ENCODE peak calls at places on chromosomes 5 and 9, in five cellular contexts. One of them, this sample, is unnamed.

GRCh38 chr5:71873202-71873601 is 154.1 kb downstream of the CARTPT start:
- DNase-seq in HCT116: no peak
- DNase-seq in right atrium auricular region: no peak
- DNase-seq in kidney epithelial cell: no peak
- DNase-seq in lower leg skin: no peak
- DNase-seq in this sample: no peak

GRCh38 chr5:27727254-27727653 is 688.9 kb upstream of the CDH9 start:
- DNase-seq in kidney epithelial cell: no peak
- DNase-seq in HCT116: no peak
- DNase-seq in right atrium auricular region: no peak
- DNase-seq in lower leg skin: no peak
- DNase-seq in this sample: no peak

GRCh38 chr9:85741112-85741874 is 461 bp downstream of the AGTPBP1 start:
- DNase-seq in kidney epithelial cell: no peak
- DNase-seq in HCT116: no peak
- DNase-seq in right atrium auricular region: no peak
- DNase-seq in lower leg skin: peak; percentile 28
- DNase-seq in this sample: peak; percentile 47

GRCh38 chr5:175317872-175318271 is 126.1 kb downstream of the DRD1 start:
- DNase-seq in right atrium auricular region: no peak
- DNase-seq in kidney epithelial cell: no peak
- DNase-seq in lower leg skin: no peak
- DNase-seq in HCT116: no peak
- DNase-seq in this sample: no peak

GRCh38 chr9:137240321-137240840 is 706 bp upstream of the TUBB4B start:
- DNase-seq in HCT116: no peak
- DNase-seq in kidney epithelial cell: no peak
- DNase-seq in lower leg skin: peak; percentile 68
- DNase-seq in right atrium auricular region: peak; percentile 76
- DNase-seq in this sample: peak; percentile 46

GRCh38 chr5:5192681-5193080 is 52.6 kb downstream of the ADAMTS16 start:
- DNase-seq in HCT116: no peak
- DNase-seq in right atrium auricular region: no peak
- DNase-seq in kidney epithelial cell: no peak
- DNase-seq in lower leg skin: no peak
- DNase-seq in this sample: no peak

GRCh38 chr5:180290568-180291233 is 1.2 kb downstream of the MAPK9 start:
- DNase-seq in kidney epithelial cell: no peak
- DNase-seq in right atrium auricular region: no peak
- DNase-seq in lower leg skin: no peak
- DNase-seq in HCT116: no peak
- DNase-seq in this sample: no peak

GRCh38 chr9:122374885-122375420 is 4.1 kb downstream of the PTGS1 start:
- DNase-seq in HCT116: no peak
- DNase-seq in right atrium auricular region: peak; percentile 84
- DNase-seq in kidney epithelial cell: no peak
- DNase-seq in lower leg skin: peak; percentile 49
- DNase-seq in this sample: no peak

GRCh38 chr5:82859439-82860140 is 217.6 kb downstream of the TMEM167A start:
- DNase-seq in lower leg skin: no peak
- DNase-seq in HCT116: no peak
- DNase-seq in right atrium auricular region: no peak
- DNase-seq in kidney epithelial cell: no peak
- DNase-seq in this sample: no peak

GRCh38 chr5:91288117-91288516 is 95.0 kb downstream of the ARRDC3 start:
- DNase-seq in kidney epithelial cell: no peak
- DNase-seq in HCT116: no peak
- DNase-seq in lower leg skin: no peak
- DNase-seq in right atrium auricular region: no peak
- DNase-seq in this sample: no peak

GRCh38 chr9:137070906-137071275 is 534 bp upstream of the SAPCD2 start:
- DNase-seq in HCT116: no peak
- DNase-seq in kidney epithelial cell: no peak
- DNase-seq in lower leg skin: no peak
- DNase-seq in right atrium auricular region: no peak
- DNase-seq in this sample: no peak

GRCh38 chr5:458547-459353 is 15.8 kb downstream of the EXOC3 start:
- DNase-seq in kidney epithelial cell: peak; percentile 75
- DNase-seq in right atrium auricular region: no peak
- DNase-seq in lower leg skin: no peak
- DNase-seq in HCT116: no peak
- DNase-seq in this sample: no peak

GRCh38 chr9:107749787-107750444 is 260.3 kb upstream of the KLF4 start:
- DNase-seq in lower leg skin: peak; percentile 93
- DNase-seq in kidney epithelial cell: peak; percentile 55
- DNase-seq in right atrium auricular region: peak; percentile 96
- DNase-seq in HCT116: peak; percentile 85
- DNase-seq in this sample: no peak

GRCh38 chr9:107239474-107239873 is 43.6 kb upstream of the RAD23B start:
- DNase-seq in HCT116: no peak
- DNase-seq in lower leg skin: no peak
- DNase-seq in right atrium auricular region: no peak
- DNase-seq in kidney epithelial cell: no peak
- DNase-seq in this sample: no peak

GRCh38 chr5:95725071-95725820 is 5.9 kb upstream of the RHOBTB3 start:
- DNase-seq in right atrium auricular region: no peak
- DNase-seq in HCT116: no peak
- DNase-seq in lower leg skin: no peak
- DNase-seq in kidney epithelial cell: no peak
- DNase-seq in this sample: no peak

GRCh38 chr9:130332384-130332926 is 66.9 kb downstream of the HMCN2 start:
- DNase-seq in kidney epithelial cell: no peak
- DNase-seq in HCT116: no peak
- DNase-seq in right atrium auricular region: no peak
- DNase-seq in lower leg skin: no peak
- DNase-seq in this sample: no peak

GRCh38 chr5:9350301-9350797 is 195.5 kb downstream of the SEMA5A start:
- DNase-seq in HCT116: no peak
- DNase-seq in lower leg skin: no peak
- DNase-seq in kidney epithelial cell: no peak
- DNase-seq in right atrium auricular region: no peak
- DNase-seq in this sample: no peak

GRCh38 chr5:165161204-165161603 is 1655.8 kb downstream of the MAT2B start:
- DNase-seq in HCT116: no peak
- DNase-seq in kidney epithelial cell: no peak
- DNase-seq in lower leg skin: no peak
- DNase-seq in right atrium auricular region: no peak
- DNase-seq in this sample: peak; percentile 16

GRCh38 chr9:135498381-135499126 is 1.9 kb upstream of the MRPS2 start:
- DNase-seq in lower leg skin: no peak
- DNase-seq in HCT116: no peak
- DNase-seq in right atrium auricular region: no peak
- DNase-seq in kidney epithelial cell: no peak
- DNase-seq in this sample: no peak

GRCh38 chr5:107808671-107809137 is 138.0 kb upstream of the EFNA5 start:
- DNase-seq in HCT116: no peak
- DNase-seq in kidney epithelial cell: no peak
- DNase-seq in lower leg skin: no peak
- DNase-seq in right atrium auricular region: no peak
- DNase-seq in this sample: peak; percentile 10

GRCh38 chr5:179623906-179624741 is 653 bp upstream of the HNRNPH1 start:
- DNase-seq in lower leg skin: no peak
- DNase-seq in HCT116: no peak
- DNase-seq in kidney epithelial cell: peak; percentile 34
- DNase-seq in right atrium auricular region: peak; percentile 70
- DNase-seq in this sample: no peak

GRCh38 chr5:132425009-132425937 is 55.8 kb downstream of the SLC22A5 start:
- DNase-seq in HCT116: no peak
- DNase-seq in lower leg skin: no peak
- DNase-seq in right atrium auricular region: peak; percentile 57
- DNase-seq in kidney epithelial cell: no peak
- DNase-seq in this sample: no peak

GRCh38 chr9:137605146-137606004 is at the start of gene ARRDC1:
- DNase-seq in HCT116: peak; percentile 89
- DNase-seq in lower leg skin: peak; percentile 91
- DNase-seq in kidney epithelial cell: peak; percentile 61
- DNase-seq in right atrium auricular region: peak; percentile 92
- DNase-seq in this sample: peak; percentile 86

GRCh38 chr5:140926903-140927573 is 939 bp downstream of the PCDHAC1 start:
- DNase-seq in right atrium auricular region: peak; percentile 62
- DNase-seq in HCT116: no peak
- DNase-seq in lower leg skin: no peak
- DNase-seq in kidney epithelial cell: no peak
- DNase-seq in this sample: peak; percentile 48

GRCh38 chr5:143153332-143154119 is 250.0 kb downstream of the NR3C1 start:
- DNase-seq in kidney epithelial cell: no peak
- DNase-seq in lower leg skin: peak; percentile 74
- DNase-seq in right atrium auricular region: peak; percentile 87
- DNase-seq in HCT116: no peak
- DNase-seq in this sample: no peak

GRCh38 chr5:132483101-132483500 is 7.5 kb downstream of the IRF1 start:
- DNase-seq in right atrium auricular region: no peak
- DNase-seq in lower leg skin: no peak
- DNase-seq in kidney epithelial cell: no peak
- DNase-seq in HCT116: no peak
- DNase-seq in this sample: no peak

GRCh38 chr9:75866273-75866871 is 24.1 kb upstream of the PCSK5 start:
- DNase-seq in kidney epithelial cell: no peak
- DNase-seq in lower leg skin: peak; percentile 49
- DNase-seq in HCT116: peak; percentile 48
- DNase-seq in right atrium auricular region: no peak
- DNase-seq in this sample: peak; percentile 56

GRCh38 chr5:90135979-90136378 is 273.6 kb downstream of the CETN3 start:
- DNase-seq in kidney epithelial cell: no peak
- DNase-seq in lower leg skin: no peak
- DNase-seq in right atrium auricular region: no peak
- DNase-seq in HCT116: no peak
- DNase-seq in this sample: peak; percentile 45

GRCh38 chr9:137034039-137034708 is 2.3 kb upstream of the FUT7 start:
- DNase-seq in HCT116: no peak
- DNase-seq in right atrium auricular region: no peak
- DNase-seq in lower leg skin: no peak
- DNase-seq in kidney epithelial cell: no peak
- DNase-seq in this sample: no peak

GRCh38 chr9:76530458-76531100 is 71.6 kb downstream of the GCNT1 start:
- DNase-seq in lower leg skin: no peak
- DNase-seq in HCT116: no peak
- DNase-seq in right atrium auricular region: no peak
- DNase-seq in kidney epithelial cell: no peak
- DNase-seq in this sample: no peak

GRCh38 chr5:27437594-27438200 is 399.3 kb upstream of the CDH9 start:
- DNase-seq in lower leg skin: no peak
- DNase-seq in kidney epithelial cell: peak; percentile 64
- DNase-seq in right atrium auricular region: no peak
- DNase-seq in HCT116: no peak
- DNase-seq in this sample: no peak

GRCh38 chr5:125478599-125478998 is 732.2 kb upstream of the ZNF608 start:
- DNase-seq in kidney epithelial cell: no peak
- DNase-seq in right atrium auricular region: no peak
- DNase-seq in lower leg skin: no peak
- DNase-seq in HCT116: no peak
- DNase-seq in this sample: no peak

GRCh38 chr5:54480296-54480695 is 24.8 kb downstream of the HSPB3 start:
- DNase-seq in kidney epithelial cell: no peak
- DNase-seq in lower leg skin: no peak
- DNase-seq in HCT116: no peak
- DNase-seq in right atrium auricular region: no peak
- DNase-seq in this sample: no peak

GRCh38 chr5:55096860-55097259 is 5.6 kb upstream of the GZMA start:
- DNase-seq in HCT116: no peak
- DNase-seq in lower leg skin: no peak
- DNase-seq in kidney epithelial cell: no peak
- DNase-seq in right atrium auricular region: no peak
- DNase-seq in this sample: no peak

GRCh38 chr5:6766558-6767191 is 53.4 kb downstream of the TENT4A start:
- DNase-seq in kidney epithelial cell: peak; percentile 73
- DNase-seq in right atrium auricular region: peak; percentile 72
- DNase-seq in HCT116: peak; percentile 77
- DNase-seq in lower leg skin: peak; percentile 74
- DNase-seq in this sample: no peak

DNA sequence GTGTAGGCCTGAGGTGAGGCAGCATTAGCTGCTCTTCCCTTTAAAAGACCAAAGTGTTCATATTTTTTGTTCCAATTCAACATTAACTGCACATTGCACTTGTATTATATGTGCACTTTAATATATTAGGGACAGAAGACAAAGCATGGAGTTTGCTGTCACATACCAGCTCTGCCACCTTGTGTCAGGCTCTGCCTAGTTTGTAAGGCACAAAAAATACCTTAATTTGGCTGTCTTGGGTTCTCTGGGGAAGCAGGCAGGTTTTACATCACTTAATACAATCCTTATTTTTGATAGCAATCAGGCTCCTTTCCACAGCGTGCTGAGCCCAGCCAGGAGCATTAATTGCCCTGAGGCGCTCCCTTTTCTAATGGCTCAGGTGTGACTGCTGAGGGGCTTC is 131.8 kb downstream of the SCAMP1 start:
- DNase-seq in right atrium auricular region: no peak
- DNase-seq in HCT116: no peak
- DNase-seq in lower leg skin: no peak
- DNase-seq in kidney epithelial cell: no peak
- DNase-seq in this sample: no peak
- TF ChIP-seq CTCF in right atrium auricular region: no peak
- TF ChIP-seq CTCF in HCT116: no peak
- TF ChIP-seq CTCF in lower leg skin: no peak
- TF ChIP-seq CTCF in kidney epithelial cell: no peak
- TF ChIP-seq CTCF in this sample: no peak

DNA sequence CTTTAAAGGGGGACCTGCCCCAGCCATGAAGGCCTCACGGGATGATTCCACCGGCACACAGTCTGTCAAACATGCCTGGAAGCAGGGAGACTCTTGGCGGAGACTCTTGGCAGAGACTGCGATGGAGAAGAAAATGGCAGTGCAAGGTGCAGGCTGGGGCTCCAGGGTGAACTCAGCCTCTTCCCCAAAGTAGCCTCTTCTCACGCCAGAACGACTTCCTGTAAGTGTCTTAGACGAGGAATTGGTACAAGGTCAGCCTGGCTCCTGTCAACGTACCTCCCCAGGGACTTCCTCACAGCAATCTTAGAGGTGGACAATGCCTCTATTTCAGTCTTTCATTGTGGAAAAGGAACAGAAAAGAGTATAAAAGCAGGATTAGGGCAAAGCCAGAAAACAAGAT is 109.3 kb downstream of the UGCG start:
- DNase-seq in right atrium auricular region: no peak
- DNase-seq in HCT116: no peak
- DNase-seq in kidney epithelial cell: no peak
- DNase-seq in lower leg skin: no peak
- DNase-seq in this sample: no peak
- TF ChIP-seq CTCF in right atrium auricular region: no peak
- TF ChIP-seq CTCF in HCT116: no peak
- TF ChIP-seq CTCF in kidney epithelial cell: no peak
- TF ChIP-seq CTCF in lower leg skin: no peak
- TF ChIP-seq CTCF in this sample: no peak

GRCh38 chr9:6739218-6739617 is 18.6 kb upstream of the KDM4C start:
- DNase-seq in kidney epithelial cell: no peak
- DNase-seq in right atrium auricular region: no peak
- DNase-seq in HCT116: peak; percentile 38
- DNase-seq in lower leg skin: no peak
- DNase-seq in this sample: no peak
- TF ChIP-seq CTCF in kidney epithelial cell: peak; percentile 34
- TF ChIP-seq CTCF in right atrium auricular region: peak; percentile 43
- TF ChIP-seq CTCF in HCT116: peak; percentile 37
- TF ChIP-seq CTCF in lower leg skin: no peak
- TF ChIP-seq CTCF in this sample: peak; percentile 27

GRCh38 chr5:64074533-64074932 is 91.1 kb upstream of the RNF180 start:
- DNase-seq in lower leg skin: no peak
- DNase-seq in right atrium auricular region: no peak
- DNase-seq in HCT116: no peak
- DNase-seq in kidney epithelial cell: peak; percentile 16
- DNase-seq in this sample: peak; percentile 33
- TF ChIP-seq CTCF in lower leg skin: no peak
- TF ChIP-seq CTCF in right atrium auricular region: peak; percentile 70
- TF ChIP-seq CTCF in HCT116: peak; percentile 46
- TF ChIP-seq CTCF in kidney epithelial cell: peak; percentile 73
- TF ChIP-seq CTCF in this sample: peak; percentile 68

This sample was measured in endothelial cell.